ENCODE peak calls at places on chromosomes 7 and 10, in nine cellular contexts. A is HCT116, K is GM23248, W is PC-3, Q is GM23338, L is MM.1S, S is hepatocyte, P is SK-N-SH, C is PC-9. G is an unnamed sample.

GRCh38 chr10:93773120-93773519 is 15.4 kb downstream of the LGI1 start:
- DNase-seq in A (no peak), K (no peak), W (no peak), Q (no peak), L (no peak), S (no peak), P (peak; percentile 39), C (no peak), G (no peak)

GRCh38 chr10:4390219-4390618 is 435.8 kb upstream of the AKR1E2 start:
- DNase-seq in A (no peak), K (no peak), W (no peak), Q (no peak), L (no peak), S (no peak), P (no peak), C (no peak), G (no peak)

GRCh38 chr10:82861889-82862288 is 986.9 kb downstream of the NRG3 start:
- DNase-seq in A (no peak), K (no peak), W (no peak), Q (no peak), L (no peak), S (no peak), P (no peak), C (no peak), G (no peak)

GRCh38 chr10:133058267-133059092 is 29.2 kb upstream of the ADGRA1 start:
- DNase-seq in A (no peak), K (peak; percentile 29), W (no peak), Q (no peak), L (no peak), S (no peak), P (no peak), C (no peak), G (no peak)

GRCh38 chr7:66013938-66014337 is 31.9 kb upstream of the GUSB start:
- DNase-seq in A (peak; percentile 26), K (peak; percentile 67), W (peak; percentile 35), Q (peak; percentile 75), L (no peak), S (peak; percentile 66), P (peak; percentile 49), C (no peak), G (peak; percentile 54)

GRCh38 chr7:114759347-114760062 is 162.4 kb upstream of the MDFIC start:
- DNase-seq in A (no peak), K (peak; percentile 58), W (peak; percentile 90), Q (no peak), L (no peak), S (no peak), P (no peak), C (no peak), G (no peak)

GRCh38 chr7:12422449-12423320 is 19.0 kb upstream of the VWDE start:
- DNase-seq in A (no peak), K (peak; percentile 51), W (peak; percentile 64), Q (peak; percentile 43), L (no peak), S (no peak), P (no peak), C (peak; percentile 66), G (peak; percentile 29)

GRCh38 chr7:2165239-2165609 is 67.5 kb downstream of the MAD1L1 start:
- DNase-seq in A (no peak), K (no peak), W (no peak), Q (no peak), L (no peak), S (no peak), P (peak; percentile 25), C (no peak), G (no peak)

GRCh38 chr7:3415730-3416366 is 114.8 kb downstream of the SDK1 start:
- DNase-seq in A (no peak), K (no peak), W (no peak), Q (no peak), L (no peak), S (no peak), P (no peak), C (no peak), G (no peak)

GRCh38 chr10:77849039-77849664 is 77.4 kb downstream of the DLG5 start:
- DNase-seq in A (no peak), K (no peak), W (no peak), Q (no peak), L (no peak), S (peak; percentile 52), P (no peak), C (no peak), G (no peak)

GRCh38 chr10:14332895-14333294 is 2.2 kb upstream of the FRMD4A start:
- DNase-seq in A (no peak), K (no peak), W (no peak), Q (no peak), L (no peak), S (no peak), P (no peak), C (no peak), G (no peak)

GRCh38 chr10:117137031-117137910 is 799 bp downstream of the VAX1 start:
- DNase-seq in A (no peak), K (peak; percentile 51), W (peak; percentile 51), Q (peak; percentile 81), L (no peak), S (peak; percentile 63), P (peak; percentile 74), C (no peak), G (no peak)
- H3K27me3 ChIP-seq in A (peaks cover 7% of the 10 kb centered on the region), K (peaks cover 86% of the 10 kb centered on the region), W (peaks cover 22% of the 10 kb centered on the region), Q (peaks cover 98% of the 10 kb centered on the region), L (peaks cover 15% of the 10 kb centered on the region), S (peaks cover 95% of the 10 kb centered on the region), P (peaks cover 94% of the 10 kb centered on the region), C (peaks cover 4% of the 10 kb centered on the region), G (no peaks in the 10 kb centered on the region)

DNA sequence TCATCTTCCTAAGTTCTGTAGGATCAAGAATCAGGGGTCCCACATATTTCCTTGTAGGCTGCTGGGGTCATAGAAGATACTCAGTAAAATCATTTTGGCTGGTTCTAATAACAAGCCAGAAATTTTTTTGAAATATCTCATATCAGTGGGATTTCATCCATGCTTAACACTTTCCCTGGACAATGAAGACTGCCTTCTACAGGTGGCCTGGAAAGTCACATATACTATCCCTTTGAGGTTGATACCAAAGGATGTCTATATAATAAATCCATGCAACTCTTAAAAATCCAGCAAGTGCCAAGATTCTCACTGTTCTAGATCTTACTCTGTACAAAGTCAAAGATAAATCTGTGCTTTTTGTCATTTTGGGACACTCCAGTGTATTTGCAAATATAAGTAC is 225.8 kb upstream of the NEBL start:
- DNase-seq in A (no peak), K (no peak), W (no peak), Q (no peak), L (no peak), S (no peak), P (no peak), C (no peak), G (no peak)
- H3K9me2 ChIP-seq in A (no peaks in the 10 kb centered on the region), K (no peaks in the 10 kb centered on the region), W (no peaks in the 10 kb centered on the region), Q (no peaks in the 10 kb centered on the region), L (no peaks in the 10 kb centered on the region), S (no peaks in the 10 kb centered on the region), P (no peaks in the 10 kb centered on the region), C (no peaks in the 10 kb centered on the region), G (no peaks in the 10 kb centered on the region)

GRCh38 chr10:22333667-22334282 is 11.5 kb upstream of the SPAG6 start:
- DNase-seq in A (no peak), K (no peak), W (no peak), Q (no peak), L (no peak), S (no peak), P (no peak), C (no peak), G (no peak)

GRCh38 chr10:22334414-22335203 is 10.7 kb upstream of the SPAG6 start:
- DNase-seq in A (no peak), K (no peak), W (no peak), Q (peak; percentile 90), L (no peak), S (peak; percentile 66), P (no peak), C (no peak), G (no peak)

GRCh38 chr10:22338260-22338894 is 6.9 kb upstream of the SPAG6 start:
- DNase-seq in A (no peak), K (no peak), W (peak; percentile 39), Q (peak; percentile 34), L (no peak), S (no peak), P (no peak), C (no peak), G (no peak)

GRCh38 chr10:22333167-22333566 is 12.1 kb upstream of the SPAG6 start:
- DNase-seq in A (no peak), K (no peak), W (no peak), Q (no peak), L (peak; percentile 69), S (no peak), P (no peak), C (no peak), G (no peak)

GRCh38 chr10:22335204-22335956 is 9.9 kb upstream of the SPAG6 start:
- DNase-seq in A (no peak), K (peak; percentile 86), W (peak; percentile 26), Q (peak; percentile 78), L (no peak), S (peak; percentile 72), P (peak; percentile 33), C (no peak), G (no peak)
- H3K27me3 ChIP-seq in A (peaks cover 8% of the 10 kb centered on the region), K (peaks cover 51% of the 10 kb centered on the region), W (no peaks in the 10 kb centered on the region), Q (peaks cover 100% of the 10 kb centered on the region), L (peaks cover 49% of the 10 kb centered on the region), S (peaks cover 84% of the 10 kb centered on the region), P (peaks cover 34% of the 10 kb centered on the region), C (no peaks in the 10 kb centered on the region), G (no peaks in the 10 kb centered on the region)

GRCh38 chr10:42882597-42882996 is 100.0 kb downstream of the BMS1 start:
- DNase-seq in A (no peak), K (no peak), W (no peak), Q (no peak), L (no peak), S (no peak), P (no peak), C (no peak), G (no peak)

GRCh38 chr10:42883993-42884983 is 101.7 kb downstream of the BMS1 start:
- DNase-seq in A (no peak), K (no peak), W (no peak), Q (no peak), L (no peak), S (no peak), P (no peak), C (no peak), G (no peak)

GRCh38 chr10:42885491-42886270 is 103.1 kb downstream of the BMS1 start:
- DNase-seq in A (no peak), K (no peak), W (no peak), Q (no peak), L (no peak), S (no peak), P (no peak), C (peak; percentile 24), G (no peak)

GRCh38 chr10:42888504-42889095 is 106.0 kb downstream of the BMS1 start:
- DNase-seq in A (no peak), K (peak; percentile 10), W (no peak), Q (no peak), L (no peak), S (no peak), P (no peak), C (peak; percentile 25), G (no peak)

DNA sequence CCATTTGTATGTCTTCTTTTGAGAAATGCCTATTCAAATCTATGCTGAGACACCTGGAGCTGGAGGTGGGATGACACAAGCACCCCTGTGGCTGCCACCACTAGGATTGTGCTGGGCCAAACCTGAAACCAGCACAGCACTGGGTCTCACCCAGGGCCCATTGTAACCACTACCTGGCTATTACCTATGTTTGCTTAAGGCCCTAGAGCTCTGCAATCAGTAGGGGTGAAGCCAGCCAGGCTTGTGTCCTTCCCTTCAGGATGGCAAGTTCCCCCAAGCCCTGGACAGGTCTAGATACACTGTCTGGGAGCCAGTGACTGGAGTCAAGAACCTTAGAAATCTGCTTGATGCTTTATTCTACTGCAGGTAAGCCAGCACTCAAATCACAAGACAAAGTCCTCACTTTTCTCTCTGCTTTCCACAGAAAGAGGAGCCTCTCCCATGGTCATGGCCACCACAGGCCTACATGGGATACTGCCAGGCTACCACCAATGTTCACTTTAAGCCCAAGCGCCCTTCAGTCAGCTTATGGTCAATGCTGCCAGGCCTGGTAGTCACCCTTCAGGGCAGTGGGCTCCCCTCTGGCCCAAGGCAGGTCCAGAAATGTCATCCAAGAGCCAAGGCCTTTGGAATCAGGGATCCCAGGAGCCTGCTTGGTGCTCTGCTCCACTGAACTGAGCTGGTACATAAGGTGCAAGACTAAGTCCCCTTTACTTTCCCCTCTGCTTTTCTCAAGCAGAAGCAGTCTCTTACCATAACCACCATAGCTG is 105.3 kb downstream of the BMS1 start:
- DNase-seq in A (no peak), K (no peak), W (no peak), Q (no peak), L (no peak), S (no peak), P (no peak), C (peak; percentile 21), G (no peak)
- H3K9me2 ChIP-seq in A (no peaks in the 10 kb centered on the region), K (no peaks in the 10 kb centered on the region), W (no peaks in the 10 kb centered on the region), Q (no peaks in the 10 kb centered on the region), L (no peaks in the 10 kb centered on the region), S (no peaks in the 10 kb centered on the region), P (no peaks in the 10 kb centered on the region), C (no peaks in the 10 kb centered on the region), G (no peaks in the 10 kb centered on the region)